ENCODE peak calls at places on chromosomes 6 and 20, in four cellular contexts. One of them, this sample, is unnamed. For H3K9me3, the result is how much of the 10 kb centered on the place peaks cover.

GRCh38 chr6:146543211-146543939 is at the start of gene RAB32:
- DNase-seq in colonic mucosa: peak
- DNase-seq in AG04450: peak
- DNase-seq in adrenal gland: peak
- DNase-seq in this sample: peak

GRCh38 chr6:111758608-111759293 is 114.5 kb downstream of the FYN start:
- DNase-seq in colonic mucosa: no peak
- DNase-seq in AG04450: no peak
- DNase-seq in adrenal gland: no peak
- DNase-seq in this sample: no peak

GRCh38 chr20:37347891-37348642 is 2.1 kb downstream of the SRC start:
- DNase-seq in colonic mucosa: no peak
- DNase-seq in AG04450: no peak
- DNase-seq in adrenal gland: no peak
- DNase-seq in this sample: no peak

GRCh38 chr6:137165375-137166246 is 7.8 kb downstream of the IL22RA2 start:
- DNase-seq in colonic mucosa: peak
- DNase-seq in AG04450: no peak
- DNase-seq in adrenal gland: no peak
- DNase-seq in this sample: no peak

GRCh38 chr6:113936093-113936934 is 34.6 kb downstream of the HDAC2 start:
- DNase-seq in colonic mucosa: peak
- DNase-seq in AG04450: peak
- DNase-seq in adrenal gland: no peak
- DNase-seq in this sample: no peak

GRCh38 chr20:7926767-7927166 is 13.5 kb downstream of the HAO1 start:
- DNase-seq in colonic mucosa: no peak
- DNase-seq in AG04450: no peak
- DNase-seq in adrenal gland: no peak
- DNase-seq in this sample: no peak

GRCh38 chr6:142187209-142187608 is 40.1 kb downstream of the VTA1 start:
- DNase-seq in colonic mucosa: no peak
- DNase-seq in AG04450: no peak
- DNase-seq in adrenal gland: peak
- DNase-seq in this sample: no peak

GRCh38 chr6:9204171-9204570 is 768.8 kb upstream of the SLC35B3 start:
- DNase-seq in colonic mucosa: no peak
- DNase-seq in AG04450: peak
- DNase-seq in adrenal gland: peak
- DNase-seq in this sample: no peak

GRCh38 chr20:62276448-62276847 is 26.3 kb upstream of the ADRM1 start:
- DNase-seq in colonic mucosa: no peak
- DNase-seq in AG04450: no peak
- DNase-seq in adrenal gland: no peak
- DNase-seq in this sample: no peak

GRCh38 chr6:167400482-167401138 is 75.7 kb downstream of the TTLL2 start:
- DNase-seq in colonic mucosa: peak
- DNase-seq in AG04450: no peak
- DNase-seq in adrenal gland: no peak
- DNase-seq in this sample: no peak

GRCh38 chr6:34150766-34151165 is 4.9 kb upstream of the GRM4 start:
- DNase-seq in colonic mucosa: no peak
- DNase-seq in AG04450: no peak
- DNase-seq in adrenal gland: no peak
- DNase-seq in this sample: no peak

GRCh38 chr6:130934848-130935585 is 107.8 kb downstream of the SMLR1 start:
- DNase-seq in colonic mucosa: no peak
- DNase-seq in AG04450: no peak
- DNase-seq in adrenal gland: no peak
- DNase-seq in this sample: no peak

GRCh38 chr20:21709535-21709904 is 4.1 kb downstream of the PAX1 start:
- DNase-seq in colonic mucosa: no peak
- DNase-seq in AG04450: no peak
- DNase-seq in adrenal gland: no peak
- DNase-seq in this sample: no peak

GRCh38 chr6:33143113-33143760 is 49.0 kb downstream of the COL11A2 start:
- DNase-seq in colonic mucosa: no peak
- DNase-seq in AG04450: no peak
- DNase-seq in adrenal gland: no peak
- DNase-seq in this sample: no peak

GRCh38 chr6:124066995-124067552 is 263.4 kb downstream of the NKAIN2 start:
- DNase-seq in colonic mucosa: no peak
- DNase-seq in AG04450: no peak
- DNase-seq in adrenal gland: no peak
- DNase-seq in this sample: no peak

GRCh38 chr6:36054415-36054814 is 26.8 kb downstream of the MAPK14 start:
- DNase-seq in colonic mucosa: no peak
- DNase-seq in AG04450: no peak
- DNase-seq in adrenal gland: no peak
- DNase-seq in this sample: no peak

GRCh38 chr6:155481215-155481614 is 25.6 kb upstream of the NOX3 start:
- DNase-seq in colonic mucosa: no peak
- DNase-seq in AG04450: peak
- DNase-seq in adrenal gland: no peak
- DNase-seq in this sample: no peak

GRCh38 chr6:42390228-42390934 is 61.3 kb downstream of the TRERF1 start:
- DNase-seq in colonic mucosa: no peak
- DNase-seq in AG04450: no peak
- DNase-seq in adrenal gland: no peak
- DNase-seq in this sample: no peak

GRCh38 chr6:81934936-81935335 is 182.5 kb upstream of the TENT5A start:
- DNase-seq in colonic mucosa: no peak
- DNase-seq in AG04450: no peak
- DNase-seq in adrenal gland: no peak
- DNase-seq in this sample: no peak

GRCh38 chr6:15351631-15352030 is 105.8 kb downstream of the JARID2 start:
- DNase-seq in colonic mucosa: peak
- DNase-seq in AG04450: peak
- DNase-seq in adrenal gland: peak
- DNase-seq in this sample: no peak

GRCh38 chr6:104956663-104957294 is at the start of gene LIN28B:
- DNase-seq in colonic mucosa: no peak
- DNase-seq in AG04450: no peak
- DNase-seq in adrenal gland: no peak
- DNase-seq in this sample: no peak

GRCh38 chr6:17066610-17067009 is 35.2 kb upstream of the STMND1 start:
- DNase-seq in colonic mucosa: no peak
- DNase-seq in AG04450: no peak
- DNase-seq in adrenal gland: no peak
- DNase-seq in this sample: no peak

GRCh38 chr20:23435675-23436539 is 3.6 kb upstream of the CSTL1 start:
- DNase-seq in colonic mucosa: peak
- DNase-seq in AG04450: no peak
- DNase-seq in adrenal gland: no peak
- DNase-seq in this sample: no peak

GRCh38 chr6:388202-388903 is 3.2 kb upstream of the IRF4 start:
- DNase-seq in colonic mucosa: no peak
- DNase-seq in AG04450: no peak
- DNase-seq in adrenal gland: no peak
- DNase-seq in this sample: no peak

GRCh38 chr20:38187512-38187911 is 22.4 kb upstream of the TGM2 start:
- DNase-seq in colonic mucosa: no peak
- DNase-seq in AG04450: no peak
- DNase-seq in adrenal gland: peak
- DNase-seq in this sample: peak

GRCh38 chr20:3677733-3678132 is 4.1 kb downstream of the ADAM33 start:
- DNase-seq in colonic mucosa: peak
- DNase-seq in AG04450: no peak
- DNase-seq in adrenal gland: no peak
- DNase-seq in this sample: no peak

GRCh38 chr20:15447549-15447948 is 1110.1 kb upstream of the FLRT3 start:
- DNase-seq in colonic mucosa: no peak
- DNase-seq in AG04450: no peak
- DNase-seq in adrenal gland: no peak
- DNase-seq in this sample: no peak
- H3K9me3 ChIP-seq in colonic mucosa: under half
- H3K9me3 ChIP-seq in AG04450: under half
- H3K9me3 ChIP-seq in adrenal gland: under half
- H3K9me3 ChIP-seq in this sample: under half

GRCh38 chr20:52313335-52313963 is 121.9 kb upstream of the ZFP64 start:
- DNase-seq in colonic mucosa: no peak
- DNase-seq in AG04450: no peak
- DNase-seq in adrenal gland: peak
- DNase-seq in this sample: no peak
- H3K27ac ChIP-seq in colonic mucosa: no peak
- H3K27ac ChIP-seq in AG04450: no peak
- H3K27ac ChIP-seq in adrenal gland: no peak
- H3K27ac ChIP-seq in this sample: no peak

DNA sequence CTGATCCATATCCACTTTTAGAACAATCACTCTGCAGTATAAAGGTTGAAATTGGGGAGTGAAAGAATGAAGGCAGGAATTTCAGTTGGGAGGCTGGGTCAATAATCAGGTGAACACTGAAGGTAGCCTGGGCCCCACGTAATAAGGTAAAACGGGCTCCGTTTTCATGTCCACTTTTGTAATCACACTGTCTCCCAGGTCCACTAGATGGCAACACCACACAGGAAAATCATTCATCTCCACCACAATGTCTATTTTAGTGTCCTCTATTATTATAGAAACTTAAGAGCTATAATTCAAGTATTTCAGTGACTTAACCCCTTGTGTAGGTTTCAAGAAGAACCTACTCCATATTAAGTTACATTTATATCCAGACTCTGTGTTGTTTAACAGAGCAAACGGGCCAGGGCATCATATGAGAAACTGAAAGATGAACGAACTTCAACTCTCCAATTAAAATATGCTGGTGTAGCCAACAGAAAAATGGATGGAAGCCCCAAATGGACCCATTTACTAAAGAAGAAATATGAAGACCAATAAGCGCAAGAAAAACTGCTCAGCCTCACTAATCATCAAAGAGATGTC is 45.9 kb upstream of the MC3R start:
- DNase-seq in colonic mucosa: no peak
- DNase-seq in AG04450: no peak
- DNase-seq in adrenal gland: no peak
- DNase-seq in this sample: no peak
- TF ChIP-seq CTCF in colonic mucosa: no peak
- TF ChIP-seq CTCF in AG04450: peak
- TF ChIP-seq CTCF in adrenal gland: peak
- TF ChIP-seq CTCF in this sample: peak

DNA sequence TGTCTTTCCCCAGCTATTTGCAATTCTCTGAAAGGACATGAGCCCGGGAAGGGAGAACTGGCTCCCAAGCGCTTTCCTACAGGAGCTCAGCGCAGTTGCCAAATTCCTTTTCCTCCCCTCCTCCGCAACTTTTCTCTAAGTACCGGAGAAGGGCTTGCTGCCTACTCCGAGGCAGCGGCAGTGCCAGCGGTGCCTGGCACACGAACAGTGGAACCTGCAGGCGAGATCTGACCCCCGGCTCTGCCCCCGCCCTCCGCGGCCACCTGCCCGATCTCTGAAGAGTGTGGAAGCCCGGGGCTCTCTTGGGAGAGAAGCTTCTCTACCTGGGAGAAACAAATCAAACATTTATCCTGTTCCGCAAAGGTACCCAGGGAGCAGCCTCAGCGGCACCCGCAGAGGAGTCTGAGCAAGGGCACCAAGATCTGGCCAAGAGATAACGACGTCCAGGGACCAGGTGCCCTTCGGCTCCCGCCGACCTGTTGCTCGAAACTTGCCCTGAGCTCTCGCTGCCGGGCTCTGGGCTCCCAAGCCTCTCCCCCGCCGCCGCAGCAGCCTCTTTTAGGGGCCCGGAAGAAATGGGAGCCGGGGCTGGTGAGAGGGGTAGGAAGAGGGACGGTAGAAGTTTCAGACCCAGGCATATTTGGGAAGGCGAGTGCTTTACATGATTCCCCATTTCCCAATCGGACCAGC is 2.1 kb downstream of the CBLN4 start:
- DNase-seq in colonic mucosa: no peak
- DNase-seq in AG04450: no peak
- DNase-seq in adrenal gland: no peak
- DNase-seq in this sample: no peak
- H3K9me3 ChIP-seq in colonic mucosa: under half
- H3K9me3 ChIP-seq in AG04450: under half
- H3K9me3 ChIP-seq in adrenal gland: under half
- H3K9me3 ChIP-seq in this sample: under half

DNA sequence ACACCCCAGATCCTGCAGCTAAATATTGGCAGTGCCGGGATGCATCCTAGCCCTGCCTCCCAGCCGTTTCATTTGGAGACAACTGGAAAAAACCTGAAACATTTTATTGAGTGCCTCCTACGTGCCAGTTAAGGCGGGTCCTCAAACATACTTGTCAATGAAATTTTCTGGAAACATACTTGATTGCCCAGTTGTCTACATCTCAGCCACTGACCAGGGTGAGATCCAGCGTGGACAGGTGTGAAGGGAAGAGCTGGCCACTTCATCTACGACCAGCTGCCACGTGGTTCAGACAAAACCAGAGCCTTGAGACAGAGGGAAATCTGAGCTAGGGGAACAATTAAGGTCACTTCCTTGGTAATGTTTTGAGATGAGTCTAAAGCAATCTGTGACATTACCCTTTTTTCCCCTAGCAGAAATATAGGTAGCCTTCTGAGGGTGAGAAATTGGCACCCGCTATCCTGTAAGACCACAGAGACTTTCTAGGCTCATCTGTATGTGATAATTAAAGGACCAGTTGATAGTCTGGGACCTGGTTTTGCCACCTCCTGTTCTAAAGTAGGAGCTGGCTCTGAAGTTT is 116.3 kb upstream of the MTHFD1L start:
- DNase-seq in colonic mucosa: peak
- DNase-seq in AG04450: no peak
- DNase-seq in adrenal gland: no peak
- DNase-seq in this sample: no peak
- H3K27ac ChIP-seq in colonic mucosa: no peak
- H3K27ac ChIP-seq in AG04450: no peak
- H3K27ac ChIP-seq in adrenal gland: no peak
- H3K27ac ChIP-seq in this sample: no peak

GRCh38 chr6:106163446-106163965 is 77.4 kb downstream of the PRDM1 start:
- DNase-seq in colonic mucosa: peak
- DNase-seq in AG04450: peak
- DNase-seq in adrenal gland: peak
- DNase-seq in this sample: peak
- TF ChIP-seq CTCF in colonic mucosa: no peak
- TF ChIP-seq CTCF in AG04450: peak
- TF ChIP-seq CTCF in adrenal gland: no peak
- TF ChIP-seq CTCF in this sample: no peak